ENCODE peak calls at places on chromosome X, in six cellular contexts. V is right cardiac atrium, I is gastroesophageal sphincter, F is left lung, H is left colon, X is A549. P is an unnamed sample.

GRCh38 chrX:20080277-20080676 is 36.4 kb downstream of the MAP7D2 start:
- ATAC-seq in H (no peak), V (no peak), X (no peak), I (no peak), F (no peak), P (no peak)

GRCh38 chrX:96692454-96692853 is 7.8 kb downstream of the DIAPH2 start:
- ATAC-seq in V (peak; percentile 67), I (peak; percentile 64), X (no peak), F (peak; percentile 72), H (no peak), P (no peak)

GRCh38 chrX:134543201-134543797 is 83.3 kb downstream of the HPRT1 start:
- ATAC-seq in I (no peak), X (peak; percentile 16), F (no peak), V (no peak), H (no peak), P (no peak)

GRCh38 chrX:136106920-136107534 is 40.3 kb upstream of the FHL1 start:
- ATAC-seq in F (no peak), H (no peak), I (no peak), X (no peak), V (no peak), P (no peak)

GRCh38 chrX:129931411-129932136 is 25.6 kb downstream of the UTP14A start:
- ATAC-seq in V (peak; percentile 97), H (peak; percentile 87), F (peak; percentile 94), I (peak; percentile 91), X (peak; percentile 91), P (peak; percentile 90)

GRCh38 chrX:39328661-39329060 is 527.4 kb downstream of the MID1IP1 start:
- ATAC-seq in X (no peak), I (no peak), V (no peak), F (no peak), H (no peak), P (no peak)

GRCh38 chrX:281166-281999 is at the start of gene PLCXD1:
- ATAC-seq in F (no peak), X (peak; percentile 77), H (no peak), V (no peak), I (no peak), P (no peak)

GRCh38 chrX:140744085-140744484 is 34.5 kb downstream of the LINC00632 start:
- ATAC-seq in F (no peak), X (no peak), H (no peak), V (no peak), I (no peak), P (no peak)

GRCh38 chrX:43758044-43758443 is 101.9 kb downstream of the MAOA start:
- ATAC-seq in H (no peak), F (no peak), V (no peak), I (no peak), X (no peak), P (no peak)

GRCh38 chrX:18206657-18207056 is 14.0 kb downstream of the BEND2 start:
- ATAC-seq in X (no peak), F (no peak), V (no peak), H (no peak), I (no peak), P (no peak)

GRCh38 chrX:73823473-73824004 is 260.5 kb downstream of the CHIC1 start:
- ATAC-seq in V (no peak), H (no peak), X (no peak), F (no peak), I (no peak), P (no peak)

GRCh38 chrX:97882306-97882705 is 998.6 kb downstream of the RPA4 start:
- ATAC-seq in V (no peak), F (no peak), I (no peak), X (no peak), H (no peak), P (no peak)

GRCh38 chrX:151973851-151974335 is 583 bp downstream of the GABRE start:
- ATAC-seq in X (peak; percentile 45), F (peak; percentile 36), V (peak; percentile 45), H (peak; percentile 60), I (peak; percentile 16), P (no peak)

GRCh38 chrX:55056820-55057690 is 17.8 kb upstream of the PAGE2B start:
- ATAC-seq in X (no peak), I (no peak), F (peak; percentile 51), V (peak; percentile 42), H (no peak), P (no peak)

GRCh38 chrX:7316887-7317286 is 168.9 kb upstream of the PUDP start:
- ATAC-seq in I (no peak), X (no peak), F (no peak), V (no peak), H (no peak), P (no peak)

GRCh38 chrX:100643943-100644587 is at the start of gene SRPX2:
- ATAC-seq in H (peak; percentile 71), X (peak; percentile 98), V (peak; percentile 94), F (peak; percentile 90), I (peak; percentile 91), P (no peak)

P was measured in stimulated activated memory B cell treated with anti-CD40 and anti-IgM and Interleukin-4, amounts not matched to agents 10 μg/mL and 1 μg/mL and 100 μg/mL, for 72 hours.